ENCODE peak calls at places on chromosomes 3 and 15, in eight cellular contexts. T is lower leg skin; E is nephron progenitor cell; N is heart left ventricle; V is OCI-LY7; M is mesothelial cell of epicardium; P is CD4-positive, alpha-beta T cell; O is IMR-90. K is an unnamed sample.

GRCh38 chr3:116929534-116930222 is 220.1 kb downstream of the TUSC7 start:
- DNase-seq in T (no peak), E (no peak), N (no peak), V (no peak), M (no peak), P (no peak), O (no peak), K (no peak)

GRCh38 chr3:125107861-125108567 is 52.2 kb upstream of the HEG1 start:
- DNase-seq in T (no peak), E (no peak), N (no peak), V (no peak), M (no peak), P (no peak), O (peak), K (no peak)

GRCh38 chr15:42736178-42736792 is 643 bp downstream of the CDAN1 start:
- DNase-seq in T (no peak), E (no peak), N (no peak), V (peak), M (no peak), P (no peak), O (no peak), K (no peak)

GRCh38 chr3:196563721-196564225 is 4.6 kb downstream of the WDR53 start:
- DNase-seq in T (no peak), E (no peak), N (no peak), V (no peak), M (no peak), P (no peak), O (peak), K (no peak)

GRCh38 chr15:53835309-53835708 is 75.8 kb upstream of the WDR72 start:
- DNase-seq in T (no peak), E (no peak), N (no peak), V (no peak), M (no peak), P (no peak), O (no peak), K (no peak)

GRCh38 chr15:38072507-38073277 is 138.3 kb downstream of the TMCO5A start:
- DNase-seq in T (peak), E (peak), N (peak), V (peak), M (peak), P (no peak), O (peak), K (peak)

GRCh38 chr3:145903472-145904013 is 257.4 kb downstream of the PLOD2 start:
- DNase-seq in T (no peak), E (no peak), N (no peak), V (no peak), M (no peak), P (no peak), O (no peak), K (no peak)

GRCh38 chr3:114454592-114455251 is 160.9 kb downstream of the TIGIT start:
- DNase-seq in T (no peak), E (peak), N (no peak), V (peak), M (no peak), P (no peak), O (no peak), K (no peak)

GRCh38 chr3:175940881-175941280 is 1081.7 kb downstream of the NAALADL2 start:
- DNase-seq in T (no peak), E (no peak), N (no peak), V (peak), M (no peak), P (no peak), O (no peak), K (no peak)

GRCh38 chr3:15903164-15903563 is 105.4 kb upstream of the ANKRD28 start:
- DNase-seq in T (no peak), E (no peak), N (peak), V (no peak), M (no peak), P (no peak), O (peak), K (no peak)

GRCh38 chr3:188531210-188531609 is 377.3 kb downstream of the LPP start:
- DNase-seq in T (no peak), E (no peak), N (no peak), V (no peak), M (no peak), P (no peak), O (peak), K (no peak)

GRCh38 chr3:126959921-126960603 is 22.9 kb upstream of the PLXNA1 start:
- DNase-seq in T (peak), E (no peak), N (peak), V (no peak), M (no peak), P (no peak), O (peak), K (no peak)

GRCh38 chr15:64856429-64857145 is 14.9 kb downstream of the PLEKHO2 start:
- DNase-seq in T (no peak), E (peak), N (peak), V (no peak), M (no peak), P (no peak), O (peak), K (no peak)

GRCh38 chr3:161630791-161631190 is 134.2 kb downstream of the OTOL1 start:
- DNase-seq in T (no peak), E (peak), N (no peak), V (no peak), M (no peak), P (no peak), O (no peak), K (no peak)

GRCh38 chr3:16587703-16588070 is 17.5 kb downstream of the DAZL start:
- DNase-seq in T (no peak), E (no peak), N (no peak), V (no peak), M (no peak), P (no peak), O (peak), K (no peak)

GRCh38 chr3:13845806-13846205 is 34.1 kb downstream of the WNT7A start:
- DNase-seq in T (no peak), E (no peak), N (no peak), V (no peak), M (no peak), P (no peak), O (no peak), K (no peak)

GRCh38 chr3:45547764-45548683 is 46.5 kb upstream of the LIMD1 start:
- DNase-seq in T (peak), E (no peak), N (peak), V (no peak), M (no peak), P (no peak), O (no peak), K (no peak)

GRCh38 chr3:193980905-193981304 is 155.0 kb upstream of the HES1 start:
- DNase-seq in T (peak), E (no peak), N (no peak), V (no peak), M (no peak), P (no peak), O (no peak), K (no peak)

GRCh38 chr3:151276038-151277027 is 2.0 kb downstream of the P2RY14 start:
- DNase-seq in T (no peak), E (no peak), N (no peak), V (peak), M (no peak), P (no peak), O (no peak), K (no peak)

GRCh38 chr3:14297784-14298236 is 104.6 kb upstream of the SLC6A6 start:
- DNase-seq in T (no peak), E (no peak), N (peak), V (no peak), M (no peak), P (no peak), O (no peak), K (no peak)

GRCh38 chr3:108088697-108089096 is 2.1 kb downstream of the CD47 start:
- DNase-seq in T (no peak), E (no peak), N (no peak), V (peak), M (no peak), P (no peak), O (peak), K (no peak)

GRCh38 chr15:52193321-52193720 is 2.1 kb upstream of the GNB5 start:
- DNase-seq in T (no peak), E (no peak), N (no peak), V (no peak), M (no peak), P (no peak), O (no peak), K (no peak)

GRCh38 chr15:47374222-47374621 is 343.1 kb upstream of the SEMA6D start:
- DNase-seq in T (no peak), E (no peak), N (no peak), V (no peak), M (no peak), P (no peak), O (peak), K (no peak)

GRCh38 chr3:16467368-16467767 is 46.1 kb downstream of the RFTN1 start:
- DNase-seq in T (no peak), E (no peak), N (no peak), V (no peak), M (no peak), P (no peak), O (no peak), K (no peak)

GRCh38 chr3:62755285-62755684 is 119.9 kb downstream of the CADPS start:
- DNase-seq in T (no peak), E (no peak), N (no peak), V (peak), M (no peak), P (no peak), O (no peak), K (no peak)

GRCh38 chr3:72625616-72626337 is 222.5 kb downstream of the SHQ1 start:
- DNase-seq in T (no peak), E (no peak), N (no peak), V (no peak), M (no peak), P (no peak), O (peak), K (no peak)

GRCh38 chr3:165518346-165518745 is 318.9 kb downstream of the BCHE start:
- DNase-seq in T (no peak), E (no peak), N (no peak), V (no peak), M (no peak), P (no peak), O (peak), K (no peak)

GRCh38 chr3:64911138-64911537 is 223.3 kb upstream of the ADAMTS9 start:
- DNase-seq in T (no peak), E (no peak), N (no peak), V (no peak), M (no peak), P (no peak), O (no peak), K (no peak)

GRCh38 chr3:141052570-141053069 is 1.5 kb downstream of the SPSB4 start:
- DNase-seq in T (no peak), E (peak), N (peak), V (no peak), M (no peak), P (no peak), O (no peak), K (no peak)

GRCh38 chr3:23607184-23607847 is 198.4 kb upstream of the UBE2E1 start:
- DNase-seq in T (no peak), E (no peak), N (no peak), V (no peak), M (no peak), P (no peak), O (peak), K (no peak)

GRCh38 chr3:126930936-126931600 is 51.8 kb upstream of the PLXNA1 start:
- DNase-seq in T (no peak), E (no peak), N (no peak), V (no peak), M (no peak), P (no peak), O (no peak), K (no peak)

GRCh38 chr3:5187920-5188418 is 462 bp downstream of the EDEM1 start:
- DNase-seq in T (peak), E (peak), N (peak), V (no peak), M (no peak), P (peak), O (peak), K (no peak)

GRCh38 chr3:53303957-53304356 is 43.4 kb downstream of the DCP1A start:
- DNase-seq in T (no peak), E (no peak), N (no peak), V (no peak), M (no peak), P (no peak), O (peak), K (no peak)

GRCh38 chr3:168154101-168154500 is 58.4 kb upstream of the GOLIM4 start:
- DNase-seq in T (no peak), E (no peak), N (no peak), V (no peak), M (no peak), P (no peak), O (no peak), K (no peak)

DNA sequence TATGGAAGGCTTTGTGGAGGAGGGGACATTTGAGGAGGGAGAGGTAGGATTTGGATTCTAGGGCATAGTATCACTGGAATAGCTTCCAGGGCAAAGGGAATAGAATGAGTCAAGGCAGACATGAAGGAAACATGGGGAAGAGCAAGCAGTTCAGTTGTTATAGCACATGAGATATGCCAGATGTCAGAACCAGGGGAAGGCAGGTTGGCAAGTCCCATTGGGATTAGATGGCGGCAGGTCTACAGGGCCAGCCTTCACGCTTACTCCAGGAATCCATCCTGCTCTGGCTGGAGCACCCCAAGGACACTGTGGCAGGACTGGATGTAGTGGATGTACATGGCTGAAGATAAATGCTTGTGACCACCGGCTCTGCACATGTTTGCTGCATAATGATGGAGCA is 120.4 kb upstream of the ST8SIA2 start:
- DNase-seq in T (no peak), E (no peak), N (no peak), V (no peak), M (no peak), P (no peak), O (no peak), K (no peak)
- TF ChIP-seq CTCF in T (no peak), E (no peak), N (no peak), V (no peak), M (no peak), P (no peak), O (no peak), K (no peak)

GRCh38 chr3:182682263-182683229 is 110.8 kb upstream of the ATP11B start:
- DNase-seq in T (no peak), E (peak), N (peak), V (peak), M (peak), P (peak), O (peak), K (peak)
- TF ChIP-seq CTCF in T (no peak), E (peak), N (no peak), V (peak), M (no peak), P (peak), O (peak), K (peak)

GRCh38 chr15:66459818-66460615 is 37.5 kb downstream of the SNAPC5 start:
- DNase-seq in T (no peak), E (no peak), N (no peak), V (no peak), M (no peak), P (no peak), O (peak), K (no peak)
- TF ChIP-seq CTCF in T (no peak), E (no peak), N (no peak), V (no peak), M (no peak), P (no peak), O (no peak), K (no peak)

GRCh38 chr3:173538410-173538809 is 140.9 kb downstream of the NLGN1 start:
- DNase-seq in T (no peak), E (no peak), N (no peak), V (no peak), M (no peak), P (no peak), O (no peak), K (no peak)
- TF ChIP-seq CTCF in T (no peak), E (peak), N (peak), V (no peak), M (peak), P (no peak), O (no peak), K (peak)

DNA sequence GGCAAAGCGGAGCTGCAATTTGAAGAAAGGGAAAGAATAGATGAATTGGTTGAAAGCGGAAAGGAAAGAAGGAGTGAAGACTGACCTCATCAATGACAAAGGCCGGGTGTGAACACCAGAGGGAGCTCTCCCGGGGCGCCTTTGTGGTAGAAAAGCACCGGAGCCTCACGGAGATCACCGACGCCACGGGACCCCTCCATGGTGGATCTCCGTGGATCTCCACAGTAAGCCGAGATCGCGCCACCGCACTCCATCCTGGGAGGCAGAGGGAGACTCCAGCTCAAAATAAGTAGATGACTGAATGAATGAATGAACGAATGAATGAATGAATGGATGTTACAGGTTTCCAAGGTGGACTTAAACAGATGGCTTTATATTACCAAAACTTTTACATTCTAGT is 25.0 kb downstream of the GPR160 start:
- DNase-seq in T (no peak), E (no peak), N (no peak), V (no peak), M (no peak), P (no peak), O (no peak), K (no peak)
- TF ChIP-seq CTCF in T (no peak), E (no peak), N (no peak), V (peak), M (no peak), P (no peak), O (no peak), K (no peak)

GRCh38 chr3:182568756-182569155 is 224.5 kb upstream of the ATP11B start:
- DNase-seq in T (no peak), E (no peak), N (no peak), V (no peak), M (no peak), P (no peak), O (no peak), K (no peak)
- TF ChIP-seq CTCF in T (no peak), E (no peak), N (no peak), V (no peak), M (no peak), P (no peak), O (no peak), K (no peak)

GRCh38 chr15:80747317-80748053 is 31.7 kb upstream of the CEMIP start:
- DNase-seq in T (no peak), E (peak), N (no peak), V (no peak), M (no peak), P (no peak), O (no peak), K (no peak)
- TF ChIP-seq CTCF in T (no peak), E (no peak), N (no peak), V (no peak), M (no peak), P (no peak), O (no peak), K (peak)

DNA sequence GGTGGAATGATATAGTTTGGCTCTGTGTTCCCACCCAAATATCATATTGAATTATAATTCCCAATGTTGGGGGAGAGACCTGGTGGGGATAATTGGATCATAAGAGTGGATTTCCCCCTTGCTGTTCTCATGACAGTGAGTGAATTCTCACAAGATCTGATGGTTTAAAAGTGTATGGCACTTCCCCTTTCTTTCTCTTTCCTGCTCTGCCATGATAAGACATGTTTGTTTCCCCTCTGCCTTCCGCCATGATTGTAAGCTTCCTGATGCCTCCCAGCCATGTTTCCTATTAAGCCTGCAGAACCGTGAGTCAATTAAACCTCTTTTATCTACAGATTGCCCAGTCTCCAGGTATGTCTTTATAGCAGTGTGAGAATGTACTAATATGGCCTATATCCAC is 126.7 kb upstream of the GMNC start:
- DNase-seq in T (no peak), E (no peak), N (no peak), V (no peak), M (no peak), P (no peak), O (no peak), K (no peak)
- TF ChIP-seq CTCF in T (no peak), E (no peak), N (no peak), V (no peak), M (no peak), P (no peak), O (no peak), K (no peak)

K was measured in type B pancreatic cell.